ENCODE peak calls at places on chromosome 5, in six cellular contexts. Y is GM12878, D is heart left ventricle, T is body of pancreas, X is K562, J is A549. G is an unnamed sample. For H3K4me1, the result is how much of the 10 kb centered on the place peaks cover.

GRCh38 chr5:87252283-87252605 is 15.4 kb upstream of the RASA1 start:
- ATAC-seq in D (no peak), J (no peak), T (no peak), X (no peak), Y (no peak), G (no peak)

GRCh38 chr5:145887976-145888574 is 15.3 kb upstream of the GRXCR2 start:
- ATAC-seq in J (peak), D (no peak), X (peak), Y (peak), T (peak), G (no peak)

GRCh38 chr5:155140646-155141045 is 127.1 kb downstream of the KIF4B start:
- ATAC-seq in J (no peak), T (no peak), X (no peak), D (no peak), Y (no peak), G (no peak)

GRCh38 chr5:108381955-108382783 is at the start of gene FBXL17:
- ATAC-seq in J (peak), T (peak), D (peak), Y (peak), X (peak), G (peak)

GRCh38 chr5:109690456-109691247 is 925 bp downstream of the MAN2A1 start:
- ATAC-seq in X (peak), Y (peak), D (peak), T (peak), J (peak), G (peak)

GRCh38 chr5:112480501-112480900 is 61.4 kb upstream of the EPB41L4A start:
- ATAC-seq in D (no peak), J (no peak), X (no peak), Y (no peak), T (no peak), G (no peak)

GRCh38 chr5:40166757-40167156 is 513.0 kb upstream of the PTGER4 start:
- ATAC-seq in J (no peak), D (no peak), T (no peak), Y (no peak), X (no peak), G (no peak)

GRCh38 chr5:135954899-135955298 is at the start of gene LECT2:
- ATAC-seq in J (no peak), D (no peak), Y (no peak), X (no peak), T (no peak), G (no peak)

GRCh38 chr5:57834829-57835554 is 352.4 kb upstream of the ACTBL2 start:
- ATAC-seq in Y (no peak), T (peak), D (no peak), X (no peak), J (peak), G (no peak)
- H3K4me1 ChIP-seq in Y (under half), T (under half), D (under half), X (under half), J (under half), G (under half)

GRCh38 chr5:177301503-177302165 is 1.9 kb downstream of the RAB24 start:
- ATAC-seq in J (no peak), D (no peak), Y (peak), X (no peak), T (peak), G (no peak)

GRCh38 chr5:177303121-177303924 is at the start of the genes PRELID1 and RAB24:
- ATAC-seq in Y (peak), D (peak), X (peak), T (peak), J (peak), G (peak)

GRCh38 chr5:177304392-177305119 is 957 bp downstream of the PRELID1 start:
- ATAC-seq in Y (peak), T (no peak), J (peak), X (no peak), D (no peak), G (no peak)

GRCh38 chr5:177302354-177303110 is 987 bp downstream of the RAB24 start:
- ATAC-seq in T (peak), J (peak), D (no peak), Y (peak), X (peak), G (no peak)

DNA sequence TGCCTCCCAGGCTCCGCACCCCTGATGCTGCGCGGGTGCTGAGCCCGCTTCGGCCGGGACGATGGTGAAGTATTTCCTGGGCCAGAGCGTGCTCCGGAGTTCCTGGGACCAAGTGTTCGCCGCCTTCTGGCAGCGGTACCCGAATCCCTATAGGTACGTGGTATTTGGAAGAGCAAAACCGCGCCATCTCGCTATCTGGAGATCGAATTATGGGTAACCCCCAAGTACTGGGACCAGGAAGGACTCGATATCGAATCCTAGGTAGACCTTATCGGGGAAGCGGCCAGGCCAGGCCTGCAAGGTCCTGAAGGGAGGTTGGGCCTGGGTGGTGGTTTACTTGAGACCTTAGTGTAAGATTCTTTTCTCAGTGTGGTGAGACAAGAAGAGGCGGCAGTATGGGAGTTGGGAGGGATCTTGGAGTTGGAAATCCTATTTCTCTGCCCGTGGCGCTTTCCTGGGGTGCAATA is 359 bp downstream of the PRELID1 start:
- ATAC-seq in T (no peak), D (no peak), Y (no peak), X (no peak), J (peak), G (no peak)
- TF ChIP-seq POLR2A in T (no peak), D (no peak), Y (no peak), X (no peak), J (no peak), G (no peak)

GRCh38 chr5:6496207-6496584 is 47.5 kb downstream of the UBE2QL1 start:
- ATAC-seq in D (no peak), Y (peak), X (no peak), J (no peak), T (peak), G (no peak)
- H3K4me1 ChIP-seq in D (under half), Y (under half), X (under half), J (under half), T (under half), G (under half)

GRCh38 chr5:32601623-32602295 is 16.4 kb downstream of the SUB1 start:
- ATAC-seq in Y (no peak), X (no peak), T (no peak), D (no peak), J (no peak), G (no peak)

GRCh38 chr5:32605766-32606152 is 20.4 kb downstream of the SUB1 start:
- ATAC-seq in D (no peak), T (no peak), X (peak), J (peak), Y (peak), G (no peak)

GRCh38 chr5:32600057-32600622 is 14.8 kb downstream of the SUB1 start:
- ATAC-seq in J (peak), D (peak), Y (no peak), T (no peak), X (no peak), G (peak)

DNA sequence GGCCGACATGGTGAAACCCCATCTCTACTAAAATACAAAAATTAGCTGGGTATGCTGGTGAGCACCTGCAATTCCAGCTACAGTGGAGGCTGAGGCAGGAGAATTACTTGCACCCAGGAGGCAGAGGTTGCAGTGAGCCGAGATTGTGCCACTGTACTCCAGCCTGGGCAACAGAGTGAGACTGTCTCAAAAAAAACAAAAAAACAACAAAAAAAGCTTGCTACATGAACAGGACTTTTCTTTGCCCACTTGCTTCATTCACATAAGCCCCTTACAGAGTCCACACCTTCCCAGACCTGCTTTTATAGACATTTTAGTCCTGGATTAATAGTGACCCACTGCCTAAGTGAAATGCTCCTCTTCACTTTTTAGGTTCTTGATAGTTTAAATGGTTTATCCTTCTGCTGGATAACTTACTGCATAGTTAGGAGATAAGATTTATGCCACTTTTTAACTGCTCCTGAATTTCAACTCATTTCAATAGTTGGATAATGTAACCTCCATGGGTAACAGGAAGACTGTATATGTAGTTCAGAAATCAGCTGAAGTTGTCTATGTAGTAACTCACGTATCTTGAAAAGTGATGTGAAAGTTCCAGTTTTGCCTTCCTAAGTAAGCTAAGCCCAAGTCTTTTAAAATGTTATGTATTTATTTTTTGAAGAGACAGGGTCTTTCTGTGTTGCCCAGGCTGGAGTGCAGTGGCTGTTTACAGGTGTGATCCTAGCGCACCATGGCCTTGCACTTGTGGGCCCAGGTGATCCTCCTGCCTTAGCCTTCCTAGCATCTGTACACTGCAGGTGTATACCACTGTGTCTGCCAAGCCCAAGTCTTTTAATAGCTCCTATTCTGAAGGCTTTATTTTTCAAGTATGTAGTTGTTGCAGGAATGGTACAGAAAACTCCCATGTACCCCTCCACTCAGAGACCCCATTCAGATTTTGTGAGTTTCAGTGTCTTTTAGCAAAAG is 19.7 kb downstream of the SUB1 start:
- ATAC-seq in T (no peak), X (peak), Y (peak), J (peak), D (no peak), G (no peak)
- TF ChIP-seq POLR2A in T (no peak), X (peak), Y (peak), J (no peak), D (no peak), G (no peak)

GRCh38 chr5:158389786-158390185 is 530.8 kb upstream of the CLINT1 start:
- ATAC-seq in D (no peak), J (no peak), T (no peak), Y (no peak), X (no peak), G (no peak)

GRCh38 chr5:158393457-158393856 is 534.5 kb upstream of the CLINT1 start:
- ATAC-seq in T (no peak), J (no peak), X (no peak), D (no peak), Y (no peak), G (no peak)

GRCh38 chr5:158388018-158388417 is 529.1 kb upstream of the CLINT1 start:
- ATAC-seq in D (no peak), X (no peak), J (no peak), Y (no peak), T (peak), G (no peak)

GRCh38 chr5:158392753-158393152 is 533.8 kb upstream of the CLINT1 start:
- ATAC-seq in T (peak), Y (peak), J (no peak), D (no peak), X (no peak), G (no peak)

GRCh38 chr5:158390556-158390955 is 531.6 kb upstream of the CLINT1 start:
- ATAC-seq in X (no peak), T (no peak), D (no peak), Y (peak), J (no peak), G (no peak)
- H3K4me1 ChIP-seq in X (under half), T (under half), D (under half), Y (under half), J (under half), G (under half)

G was measured in gastroesophageal sphincter.